ENCODE peak calls at places on chromosomes 12 and 14, in four cellular contexts. T is endothelial cell of umbilical vein, P is neural progenitor cell, U is psoas muscle. J is an unnamed sample.

GRCh38 chr14:39368261-39368959 is 63.8 kb downstream of the FBXO33 start:
- DNase-seq in T (peak; percentile 61), P (peak; percentile 89), U (no peak), J (peak; percentile 69)

GRCh38 chr12:97837401-97837800 is 374.8 kb downstream of the RMST start:
- DNase-seq in T (no peak), P (no peak), U (no peak), J (no peak)

GRCh38 chr12:116855744-116856470 is 25.3 kb downstream of the HRK start:
- DNase-seq in T (no peak), P (no peak), U (no peak), J (no peak)

GRCh38 chr12:50507930-50508329 is 3.1 kb downstream of the DIP2B start:
- DNase-seq in T (no peak), P (no peak), U (no peak), J (no peak)

GRCh38 chr14:69008411-69008810 is 29.3 kb upstream of the ACTN1 start:
- DNase-seq in T (peak; percentile 68), P (no peak), U (no peak), J (no peak)

GRCh38 chr12:131673519-131674265 is 37.2 kb upstream of the SFSWAP start:
- DNase-seq in T (no peak), P (no peak), U (no peak), J (no peak)

GRCh38 chr14:34538871-34539406 is 562 bp downstream of the EAPP start:
- DNase-seq in T (peak; percentile 24), P (no peak), U (no peak), J (no peak)

GRCh38 chr12:117028254-117028653 is 71.0 kb downstream of the TESC start:
- DNase-seq in T (no peak), P (no peak), U (no peak), J (no peak)

GRCh38 chr12:104710940-104711725 is 247.0 kb downstream of the SLC41A2 start:
- DNase-seq in T (no peak), P (no peak), U (no peak), J (no peak)

GRCh38 chr12:114063435-114063834 is 97.3 kb upstream of the RBM19 start:
- DNase-seq in T (no peak), P (no peak), U (no peak), J (no peak)

GRCh38 chr12:69662764-69663163 is 36.3 kb downstream of the BEST3 start:
- DNase-seq in T (no peak), P (no peak), U (no peak), J (no peak)

GRCh38 chr14:76720382-76720813 is 40.9 kb upstream of the VASH1 start:
- DNase-seq in T (peak; percentile 91), P (peak; percentile 36), U (peak; percentile 83), J (peak; percentile 71)

GRCh38 chr12:86349196-86349595 is 93.0 kb upstream of the MGAT4C start:
- DNase-seq in T (no peak), P (no peak), U (no peak), J (no peak)

GRCh38 chr12:5535531-5535930 is 103.6 kb downstream of the NTF3 start:
- DNase-seq in T (no peak), P (no peak), U (no peak), J (no peak)

GRCh38 chr14:36519431-36520321 is at the start of gene NKX2-1:
- DNase-seq in T (no peak), P (peak; percentile 61), U (no peak), J (peak; percentile 93)

GRCh38 chr12:90120627-90121026 is 412.0 kb upstream of the ATP2B1 start:
- DNase-seq in T (no peak), P (no peak), U (no peak), J (no peak)

GRCh38 chr12:87667378-87667777 is 361.8 kb downstream of the C12orf50 start:
- DNase-seq in T (no peak), P (no peak), U (no peak), J (no peak)

GRCh38 chr14:85414142-85414541 is 115.8 kb upstream of the FLRT2 start:
- DNase-seq in T (no peak), P (no peak), U (no peak), J (no peak)

GRCh38 chr12:18752947-18753346 is 15.0 kb downstream of the CAPZA3 start:
- DNase-seq in T (no peak), P (peak; percentile 88), U (no peak), J (peak; percentile 23)

GRCh38 chr12:96501908-96502307 is 12.5 kb downstream of the CFAP54 start:
- DNase-seq in T (no peak), P (no peak), U (no peak), J (no peak)

GRCh38 chr14:84622357-84622756 is 907.6 kb upstream of the FLRT2 start:
- DNase-seq in T (peak; percentile 94), P (no peak), U (no peak), J (no peak)

GRCh38 chr12:123580772-123581171 is 3.6 kb upstream of the TMED2 start:
- DNase-seq in T (no peak), P (no peak), U (no peak), J (no peak)

GRCh38 chr14:106766145-106766544 is 1239.8 kb downstream of the TMEM121 start:
- DNase-seq in T (no peak), P (no peak), U (no peak), J (no peak)

GRCh38 chr14:101087614-101088394 is 184.3 kb upstream of the RTL1 start:
- DNase-seq in T (no peak), P (no peak), U (no peak), J (no peak)

GRCh38 chr12:107593713-107594381 is 91.8 kb upstream of the PWP1 start:
- DNase-seq in T (no peak), P (no peak), U (no peak), J (no peak)

GRCh38 chr12:20125259-20125919 is 242.9 kb upstream of the PDE3A start:
- DNase-seq in T (no peak), P (no peak), U (no peak), J (no peak)

GRCh38 chr12:132343294-132343972 is 14.0 kb upstream of the GALNT9 start:
- DNase-seq in T (no peak), P (no peak), U (no peak), J (no peak)

GRCh38 chr14:39266589-39266870 is 32.8 kb downstream of the MIA2 start:
- DNase-seq in T (no peak), P (no peak), U (peak; percentile 72), J (peak; percentile 76)

GRCh38 chr12:130280226-130280625 is 57.5 kb upstream of the PIWIL1 start:
- DNase-seq in T (no peak), P (no peak), U (no peak), J (no peak)

GRCh38 chr12:109740694-109741245 is 27.1 kb downstream of the FAM222A start:
- DNase-seq in T (no peak), P (no peak), U (peak; percentile 4), J (no peak)

GRCh38 chr14:101834387-101835165 is 73.1 kb downstream of the PPP2R5C start:
- DNase-seq in T (no peak), P (no peak), U (no peak), J (no peak)

GRCh38 chr12:74899031-74899829 is 310.4 kb downstream of the KCNC2 start:
- DNase-seq in T (no peak), P (no peak), U (no peak), J (no peak)

GRCh38 chr12:67572492-67572891 is 76.1 kb upstream of the DYRK2 start:
- DNase-seq in T (no peak), P (peak; percentile 21), U (no peak), J (peak; percentile 10)

GRCh38 chr12:17371491-17372290 is 718.3 kb downstream of the RERGL start:
- DNase-seq in T (no peak), P (no peak), U (no peak), J (no peak)

GRCh38 chr14:106417224-106418049 is 891.1 kb downstream of the TMEM121 start:
- DNase-seq in T (no peak), P (peak; percentile 15), U (peak; percentile 34), J (peak; percentile 12)

GRCh38 chr12:88615490-88615889 is 35.2 kb upstream of the KITLG start:
- DNase-seq in T (no peak), P (no peak), U (no peak), J (no peak)

GRCh38 chr12:5758347-5758746 is 186.7 kb downstream of the ANO2 start:
- DNase-seq in T (no peak), P (peak; percentile 54), U (no peak), J (no peak)

GRCh38 chr12:87439990-87440827 is 589.0 kb downstream of the C12orf50 start:
- DNase-seq in T (peak; percentile 75), P (no peak), U (no peak), J (no peak)

GRCh38 chr14:60509438-60510253 is 700 bp downstream of the SIX6 start:
- DNase-seq in T (no peak), P (peak; percentile 68), U (no peak), J (peak; percentile 84)

GRCh38 chr14:60508707-60509437 is at the start of gene SIX6:
- DNase-seq in T (peak; percentile 33), P (peak; percentile 95), U (peak; percentile 39), J (peak; percentile 89)

GRCh38 chr14:60506985-60507829 is 1.7 kb upstream of the SIX6 start:
- DNase-seq in T (no peak), P (peak; percentile 54), U (no peak), J (peak; percentile 60)

GRCh38 chr14:60506462-60506984 is 2.4 kb upstream of the SIX6 start:
- DNase-seq in T (no peak), P (peak; percentile 49), U (no peak), J (peak; percentile 51)

DNA sequence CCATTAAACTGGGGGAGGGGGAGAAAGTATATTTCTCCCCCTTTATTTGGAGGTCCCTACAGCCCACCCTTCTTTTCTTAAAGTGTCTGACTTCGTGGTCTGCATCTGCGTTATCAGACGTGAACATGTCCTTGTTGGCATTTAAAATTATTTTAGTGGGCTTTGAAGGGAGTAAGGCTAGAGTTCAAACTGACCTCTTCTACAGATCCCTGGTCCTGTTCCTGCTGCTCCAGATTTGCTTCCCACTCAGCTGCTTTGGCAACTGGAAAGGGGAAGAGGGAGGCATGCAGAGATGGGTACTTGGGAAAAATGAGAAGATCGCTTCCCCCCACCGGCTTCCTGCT is 611 bp upstream of the SIX6 start:
- DNase-seq in T (no peak), P (no peak), U (no peak), J (peak; percentile 69)
- H3K27me3 ChIP-seq in T (peaks cover 99% of the 10 kb centered on the region), P (peaks cover 100% of the 10 kb centered on the region), U (peaks cover 8% of the 10 kb centered on the region), J (peaks cover 100% of the 10 kb centered on the region)

GRCh38 chr12:56282030-56282429 is 15.3 kb downstream of the COQ10A start:
- DNase-seq in T (no peak), P (no peak), U (no peak), J (no peak)
- H3K36me3 ChIP-seq in T (peaks cover 24% of the 10 kb centered on the region), P (peaks cover 5% of the 10 kb centered on the region), U (peaks cover 100% of the 10 kb centered on the region), J (peaks cover 26% of the 10 kb centered on the region)

DNA sequence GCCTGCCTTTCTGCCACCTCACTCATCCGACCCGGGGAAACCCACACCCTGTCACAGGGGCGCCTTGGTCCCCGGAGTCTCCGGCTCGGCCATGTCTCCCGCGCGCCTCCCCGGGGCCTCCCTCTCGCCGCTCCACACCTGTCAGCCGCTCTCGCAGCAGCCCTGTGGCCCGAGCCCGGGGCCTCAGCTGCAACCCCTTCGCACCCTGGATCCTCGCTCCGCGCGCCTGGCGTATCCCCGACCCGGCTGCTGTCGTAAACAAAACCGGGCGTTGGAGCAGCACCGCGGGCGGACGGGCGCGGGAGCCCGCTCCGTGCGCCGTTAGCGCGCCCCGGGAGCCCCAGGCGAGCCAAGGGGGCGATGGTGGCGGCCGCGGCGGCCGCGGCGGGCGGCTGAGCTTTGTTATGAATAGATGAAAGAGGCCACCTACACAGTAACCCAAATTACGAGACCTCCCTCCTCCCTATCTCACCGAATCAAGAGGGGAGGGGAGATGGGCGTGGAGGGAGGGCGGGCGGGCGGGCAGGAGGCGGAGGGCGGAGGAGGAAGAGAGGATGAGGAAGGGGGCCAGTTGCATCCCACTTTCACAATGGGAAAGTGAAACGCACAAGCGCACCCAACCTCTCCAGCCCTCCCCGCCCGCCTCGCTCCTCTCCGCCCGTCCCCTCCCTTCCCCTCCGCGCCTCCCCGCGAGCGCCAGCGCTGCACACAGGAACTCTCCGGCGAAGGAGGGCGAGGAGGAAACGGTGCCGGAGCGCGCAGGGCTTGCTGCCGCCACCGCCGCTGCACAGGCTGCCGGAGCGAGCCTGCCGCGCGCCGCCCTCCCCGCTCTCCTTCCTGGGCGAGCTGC is at the start of gene PLXNC1:
- DNase-seq in T (no peak), P (peak; percentile 81), U (peak; percentile 55), J (peak; percentile 89)
- H3K27me3 ChIP-seq in T (peaks cover 86% of the 10 kb centered on the region), P (peaks cover 70% of the 10 kb centered on the region), U (peaks cover 13% of the 10 kb centered on the region), J (peaks cover 69% of the 10 kb centered on the region)

GRCh38 chr14:104658325-104658712 is 31.1 kb upstream of the INF2 start:
- DNase-seq in T (no peak), P (no peak), U (no peak), J (peak; percentile 42)
- H3K36me3 ChIP-seq in T (no peaks in the 10 kb centered on the region), P (no peaks in the 10 kb centered on the region), U (no peaks in the 10 kb centered on the region), J (no peaks in the 10 kb centered on the region)